ENCODE peak calls at places on chromosomes 7 and 10, in ten cellular contexts. E is Caki2; V is anterior cingulate cortex; G is skeletal muscle cell; K is activated CD4-positive, alpha-beta T cell treated with anti-CD3 and anti-CD28 coated beads, Interleukin-2, amount 50 U/mL, for 48 hours; D is HFFc6; U is AG09319; A is head of caudate nucleus; H is sigmoid colon; S is HL-60. J is an unnamed sample.

GRCh38 chr7:157811946-157812345 is 475.1 kb downstream of the DNAJB6 start:
- DNase-seq in A (no peak), G (no peak), D (no peak), E (no peak), S (no peak), U (no peak), H (no peak), K (no peak), V (no peak), J (no peak)

GRCh38 chr7:71511361-71511807 is 379.4 kb downstream of the GALNT17 start:
- DNase-seq in D (no peak), K (no peak), G (no peak), H (no peak), A (no peak), U (no peak), S (no peak), V (no peak), E (no peak), J (peak)

GRCh38 chr10:89217057-89217990 is 10.2 kb upstream of the CH25H start:
- DNase-seq in G (no peak), U (no peak), D (peak), V (no peak), A (peak), S (no peak), K (peak), H (peak), E (peak), J (peak)

GRCh38 chr7:93426297-93426696 is 148.2 kb downstream of the CALCR start:
- DNase-seq in V (no peak), H (no peak), G (no peak), A (no peak), S (no peak), E (no peak), U (no peak), K (no peak), D (no peak), J (no peak)

GRCh38 chr7:131335639-131336400 is 8.1 kb downstream of the MKLN1 start:
- DNase-seq in E (no peak), H (no peak), K (no peak), S (no peak), D (no peak), U (no peak), G (no peak), V (no peak), A (no peak), J (no peak)

GRCh38 chr10:119139464-119140067 is 25.9 kb downstream of the SFXN4 start:
- DNase-seq in S (no peak), A (no peak), U (no peak), K (peak), H (no peak), V (no peak), D (peak), E (no peak), G (no peak), J (no peak)

GRCh38 chr7:128919881-128920789 is 9.6 kb upstream of the KCP start:
- DNase-seq in V (no peak), E (peak), A (peak), D (no peak), K (no peak), G (no peak), U (no peak), S (no peak), H (peak), J (no peak)

GRCh38 chr10:92688927-92689662 is 660 bp upstream of the HHEX start:
- DNase-seq in G (no peak), H (peak), V (no peak), A (no peak), D (no peak), K (peak), E (peak), S (peak), U (no peak), J (no peak)

GRCh38 chr10:44928462-44928861 is 17.3 kb downstream of the TMEM72 start:
- DNase-seq in K (no peak), G (no peak), S (no peak), E (no peak), V (no peak), D (no peak), U (no peak), A (no peak), H (no peak), J (no peak)

GRCh38 chr7:10974717-10975032 is 1.0 kb downstream of the PHF14 start:
- DNase-seq in S (no peak), H (no peak), D (no peak), U (no peak), E (no peak), G (no peak), A (no peak), K (no peak), V (no peak), J (no peak)

GRCh38 chr7:6642239-6642839 is 5.2 kb downstream of the ZNF316 start:
- DNase-seq in E (no peak), A (no peak), D (no peak), U (no peak), K (no peak), H (no peak), S (no peak), G (no peak), V (no peak), J (no peak)

GRCh38 chr7:37440738-37441404 is 7.8 kb downstream of the ELMO1 start:
- DNase-seq in E (no peak), K (peak), U (no peak), A (no peak), G (no peak), H (no peak), D (no peak), V (no peak), S (no peak), J (no peak)

J was measured in NCI-H774.